ENCODE peak calls at places on chromosomes 1 and 21, in seven cellular contexts. One of them, this sample, is unnamed.

GRCh38 chr1:58441699-58442098 is 104.8 kb downstream of the OMA1 start:
- DNase-seq in HCT116: no peak
- DNase-seq in SK-N-SH: no peak
- DNase-seq in H1: no peak
- DNase-seq in K562: no peak
- DNase-seq in HepG2: no peak
- DNase-seq in GM12878: no peak
- DNase-seq in this sample: no peak

GRCh38 chr1:112991721-112992120 is 35.7 kb upstream of the SLC16A1 start:
- DNase-seq in HCT116: no peak
- DNase-seq in SK-N-SH: no peak
- DNase-seq in H1: no peak
- DNase-seq in K562: no peak
- DNase-seq in HepG2: no peak
- DNase-seq in GM12878: no peak
- DNase-seq in this sample: no peak

GRCh38 chr1:159940006-159940620 is 5.3 kb downstream of the IGSF9 start:
- DNase-seq in HCT116: no peak
- DNase-seq in SK-N-SH: no peak
- DNase-seq in H1: no peak
- DNase-seq in K562: no peak
- DNase-seq in HepG2: no peak
- DNase-seq in GM12878: no peak
- DNase-seq in this sample: no peak

GRCh38 chr1:11180342-11180744 is 8.8 kb upstream of the ANGPTL7 start:
- DNase-seq in HCT116: no peak
- DNase-seq in SK-N-SH: peak
- DNase-seq in H1: no peak
- DNase-seq in K562: no peak
- DNase-seq in HepG2: no peak
- DNase-seq in GM12878: no peak
- DNase-seq in this sample: no peak

GRCh38 chr1:56585985-56586384 is 6.6 kb upstream of the PLPP3 start:
- DNase-seq in HCT116: no peak
- DNase-seq in SK-N-SH: no peak
- DNase-seq in H1: no peak
- DNase-seq in K562: no peak
- DNase-seq in HepG2: no peak
- DNase-seq in GM12878: no peak
- DNase-seq in this sample: no peak

GRCh38 chr21:35257413-35257812 is 208.3 kb upstream of the RUNX1 start:
- DNase-seq in HCT116: peak
- DNase-seq in SK-N-SH: no peak
- DNase-seq in H1: no peak
- DNase-seq in K562: no peak
- DNase-seq in HepG2: no peak
- DNase-seq in GM12878: no peak
- DNase-seq in this sample: peak

GRCh38 chr1:231527586-231528174 is 789 bp upstream of the TSNAX start:
- DNase-seq in HCT116: no peak
- DNase-seq in SK-N-SH: no peak
- DNase-seq in H1: no peak
- DNase-seq in K562: no peak
- DNase-seq in HepG2: no peak
- DNase-seq in GM12878: no peak
- DNase-seq in this sample: no peak

GRCh38 chr1:8525291-8526275 is 207.7 kb downstream of the SLC45A1 start:
- DNase-seq in HCT116: peak
- DNase-seq in SK-N-SH: peak
- DNase-seq in H1: peak
- DNase-seq in K562: peak
- DNase-seq in HepG2: peak
- DNase-seq in GM12878: peak
- DNase-seq in this sample: peak

GRCh38 chr1:61124691-61125090 is 42.3 kb downstream of the NFIA start:
- DNase-seq in HCT116: no peak
- DNase-seq in SK-N-SH: no peak
- DNase-seq in H1: no peak
- DNase-seq in K562: no peak
- DNase-seq in HepG2: no peak
- DNase-seq in GM12878: no peak
- DNase-seq in this sample: no peak

GRCh38 chr21:35855463-35855862 is 204.9 kb downstream of the SETD4 start:
- DNase-seq in HCT116: no peak
- DNase-seq in SK-N-SH: no peak
- DNase-seq in H1: no peak
- DNase-seq in K562: no peak
- DNase-seq in HepG2: no peak
- DNase-seq in GM12878: no peak
- DNase-seq in this sample: no peak

GRCh38 chr1:42913426-42914091 is 45.1 kb downstream of the SLC2A1 start:
- DNase-seq in HCT116: peak
- DNase-seq in SK-N-SH: peak
- DNase-seq in H1: peak
- DNase-seq in K562: peak
- DNase-seq in HepG2: peak
- DNase-seq in GM12878: peak
- DNase-seq in this sample: peak

GRCh38 chr1:1664941-1665814 is 6.4 kb upstream of the CDK11B start:
- DNase-seq in HCT116: no peak
- DNase-seq in SK-N-SH: peak
- DNase-seq in H1: no peak
- DNase-seq in K562: no peak
- DNase-seq in HepG2: no peak
- DNase-seq in GM12878: no peak
- DNase-seq in this sample: no peak

GRCh38 chr21:42047821-42048613 is 23.1 kb upstream of the UMODL1 start:
- DNase-seq in HCT116: no peak
- DNase-seq in SK-N-SH: no peak
- DNase-seq in H1: no peak
- DNase-seq in K562: no peak
- DNase-seq in HepG2: no peak
- DNase-seq in GM12878: no peak
- DNase-seq in this sample: no peak

GRCh38 chr1:202090994-202091393 is 31.7 kb upstream of the GPR37L1 start:
- DNase-seq in HCT116: no peak
- DNase-seq in SK-N-SH: no peak
- DNase-seq in H1: no peak
- DNase-seq in K562: peak
- DNase-seq in HepG2: peak
- DNase-seq in GM12878: no peak
- DNase-seq in this sample: no peak

GRCh38 chr21:34282223-34282622 is 81.6 kb upstream of the KCNE2 start:
- DNase-seq in HCT116: no peak
- DNase-seq in SK-N-SH: no peak
- DNase-seq in H1: no peak
- DNase-seq in K562: no peak
- DNase-seq in HepG2: no peak
- DNase-seq in GM12878: no peak
- DNase-seq in this sample: no peak

GRCh38 chr1:206790502-206791250 is 18.4 kb upstream of the IL10 start:
- DNase-seq in HCT116: no peak
- DNase-seq in SK-N-SH: no peak
- DNase-seq in H1: no peak
- DNase-seq in K562: no peak
- DNase-seq in HepG2: no peak
- DNase-seq in GM12878: no peak
- DNase-seq in this sample: no peak

GRCh38 chr1:245337829-245338484 is 183.2 kb downstream of the KIF26B start:
- DNase-seq in HCT116: no peak
- DNase-seq in SK-N-SH: peak
- DNase-seq in H1: no peak
- DNase-seq in K562: peak
- DNase-seq in HepG2: no peak
- DNase-seq in GM12878: no peak
- DNase-seq in this sample: no peak

GRCh38 chr1:201408176-201408814 is 9.2 kb upstream of the LAD1 start:
- DNase-seq in HCT116: peak
- DNase-seq in SK-N-SH: peak
- DNase-seq in H1: peak
- DNase-seq in K562: peak
- DNase-seq in HepG2: peak
- DNase-seq in GM12878: no peak
- DNase-seq in this sample: peak

DNA sequence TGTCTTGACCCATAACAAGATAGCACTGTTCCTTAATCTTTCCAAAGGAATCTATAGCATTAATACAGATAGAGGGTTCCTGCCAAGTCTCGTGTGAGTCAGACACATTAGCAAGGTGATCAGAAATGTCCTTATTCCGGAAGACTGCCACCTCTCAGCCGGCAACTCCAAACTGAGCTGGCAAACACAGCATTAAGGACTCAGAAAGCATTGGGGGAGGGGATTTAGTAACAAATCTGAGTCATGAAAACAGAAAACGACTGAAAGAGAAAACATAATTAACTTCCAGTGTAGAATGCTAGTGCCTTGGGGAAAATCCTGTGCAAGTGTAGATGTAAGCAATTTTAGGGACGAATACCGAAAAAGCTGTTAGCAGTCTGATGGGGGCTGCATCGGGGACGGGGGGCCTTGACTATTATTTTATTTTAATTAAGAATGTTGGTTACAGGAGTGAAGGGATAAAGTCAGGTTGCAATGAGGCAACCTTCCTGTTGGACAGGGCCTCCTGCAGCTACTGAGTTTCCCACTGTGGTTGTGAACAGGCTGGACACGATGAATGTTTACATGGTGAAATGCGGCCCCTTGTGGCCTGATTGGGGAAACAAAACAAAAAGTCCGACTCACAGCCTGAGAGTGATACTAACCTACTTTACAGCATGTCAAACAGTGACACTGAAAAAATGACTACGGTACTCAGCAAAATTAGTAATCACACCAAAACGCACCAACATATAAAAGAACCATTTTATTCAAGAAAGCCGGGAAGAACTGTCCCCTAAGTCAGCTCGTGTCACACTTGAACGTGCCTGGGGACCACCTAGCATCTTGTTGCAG is 20.7 kb downstream of the MIS18A start:
- DNase-seq in HCT116: peak
- DNase-seq in SK-N-SH: peak
- DNase-seq in H1: peak
- DNase-seq in K562: peak
- DNase-seq in HepG2: peak
- DNase-seq in GM12878: no peak
- DNase-seq in this sample: peak
- TF ChIP-seq POLR2AphosphoS5 in HCT116: no peak
- TF ChIP-seq POLR2AphosphoS5 in SK-N-SH: no peak
- TF ChIP-seq POLR2AphosphoS5 in H1: no peak
- TF ChIP-seq POLR2AphosphoS5 in K562: no peak
- TF ChIP-seq POLR2AphosphoS5 in HepG2: no peak
- TF ChIP-seq POLR2AphosphoS5 in GM12878: no peak
- TF ChIP-seq POLR2AphosphoS5 in this sample: no peak

GRCh38 chr1:90899263-90899662 is 122.6 kb downstream of the ZNF644 start:
- DNase-seq in HCT116: no peak
- DNase-seq in SK-N-SH: no peak
- DNase-seq in H1: no peak
- DNase-seq in K562: no peak
- DNase-seq in HepG2: no peak
- DNase-seq in GM12878: no peak
- DNase-seq in this sample: no peak

DNA sequence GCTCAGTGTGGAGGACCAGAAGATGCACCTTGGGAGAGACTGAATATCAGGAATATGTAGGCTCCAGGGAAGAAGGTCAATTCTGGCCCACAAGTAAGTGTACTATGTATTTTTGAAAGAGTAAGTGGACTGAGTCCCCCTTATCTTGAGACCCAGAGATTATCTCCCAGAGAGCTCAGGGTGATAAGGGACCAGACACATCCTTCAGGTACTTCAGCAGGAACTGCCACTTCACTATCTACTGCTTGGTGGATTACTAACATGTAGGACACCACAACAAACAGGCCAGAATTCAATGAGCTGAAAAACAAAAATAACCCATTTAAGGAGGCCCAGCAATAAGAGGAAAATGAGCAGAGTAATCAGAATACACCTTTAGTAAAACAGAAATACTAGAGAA is 119.2 kb downstream of the ZNF644 start:
- DNase-seq in HCT116: no peak
- DNase-seq in SK-N-SH: no peak
- DNase-seq in H1: no peak
- DNase-seq in K562: no peak
- DNase-seq in HepG2: no peak
- DNase-seq in GM12878: no peak
- DNase-seq in this sample: no peak
- TF ChIP-seq SIN3A in HCT116: no peak
- TF ChIP-seq SIN3A in SK-N-SH: no peak
- TF ChIP-seq SIN3A in H1: no peak
- TF ChIP-seq SIN3A in K562: no peak
- TF ChIP-seq SIN3A in HepG2: no peak
- TF ChIP-seq SIN3A in GM12878: no peak
- TF ChIP-seq SIN3A in this sample: no peak

GRCh38 chr1:7069888-7070287 is 284.6 kb downstream of the CAMTA1 start:
- DNase-seq in HCT116: no peak
- DNase-seq in SK-N-SH: peak
- DNase-seq in H1: peak
- DNase-seq in K562: no peak
- DNase-seq in HepG2: no peak
- DNase-seq in GM12878: no peak
- DNase-seq in this sample: no peak

GRCh38 chr1:7068552-7068951 is 283.3 kb downstream of the CAMTA1 start:
- DNase-seq in HCT116: no peak
- DNase-seq in SK-N-SH: no peak
- DNase-seq in H1: no peak
- DNase-seq in K562: no peak
- DNase-seq in HepG2: no peak
- DNase-seq in GM12878: no peak
- DNase-seq in this sample: no peak

GRCh38 chr1:7070389-7071029 is 285.3 kb downstream of the CAMTA1 start:
- DNase-seq in HCT116: peak
- DNase-seq in SK-N-SH: peak
- DNase-seq in H1: peak
- DNase-seq in K562: peak
- DNase-seq in HepG2: peak
- DNase-seq in GM12878: peak
- DNase-seq in this sample: peak
- H3K4me3 ChIP-seq in HCT116: no peak
- H3K4me3 ChIP-seq in SK-N-SH: no peak
- H3K4me3 ChIP-seq in H1: peak
- H3K4me3 ChIP-seq in K562: no peak
- H3K4me3 ChIP-seq in HepG2: no peak
- H3K4me3 ChIP-seq in GM12878: no peak
- H3K4me3 ChIP-seq in this sample: no peak

GRCh38 chr1:154221815-154222081 is 993 bp downstream of the UBAP2L start:
- DNase-seq in HCT116: no peak
- DNase-seq in SK-N-SH: no peak
- DNase-seq in H1: no peak
- DNase-seq in K562: no peak
- DNase-seq in HepG2: peak
- DNase-seq in GM12878: no peak
- DNase-seq in this sample: no peak

GRCh38 chr1:154218545-154218944 is 2.2 kb upstream of the UBAP2L start:
- DNase-seq in HCT116: no peak
- DNase-seq in SK-N-SH: no peak
- DNase-seq in H1: no peak
- DNase-seq in K562: no peak
- DNase-seq in HepG2: no peak
- DNase-seq in GM12878: no peak
- DNase-seq in this sample: no peak

GRCh38 chr1:154219511-154219910 is 1.2 kb upstream of the UBAP2L start:
- DNase-seq in HCT116: no peak
- DNase-seq in SK-N-SH: no peak
- DNase-seq in H1: no peak
- DNase-seq in K562: no peak
- DNase-seq in HepG2: peak
- DNase-seq in GM12878: no peak
- DNase-seq in this sample: no peak

GRCh38 chr1:154220970-154221814 is 437 bp downstream of the UBAP2L start:
- DNase-seq in HCT116: no peak
- DNase-seq in SK-N-SH: peak
- DNase-seq in H1: no peak
- DNase-seq in K562: peak
- DNase-seq in HepG2: no peak
- DNase-seq in GM12878: no peak
- DNase-seq in this sample: no peak

GRCh38 chr1:154220071-154220969 is at the start of gene UBAP2L:
- DNase-seq in HCT116: peak
- DNase-seq in SK-N-SH: peak
- DNase-seq in H1: peak
- DNase-seq in K562: peak
- DNase-seq in HepG2: peak
- DNase-seq in GM12878: peak
- DNase-seq in this sample: peak
- TF ChIP-seq POLR2AphosphoS5 in HCT116: peak
- TF ChIP-seq POLR2AphosphoS5 in SK-N-SH: peak
- TF ChIP-seq POLR2AphosphoS5 in H1: peak
- TF ChIP-seq POLR2AphosphoS5 in K562: peak
- TF ChIP-seq POLR2AphosphoS5 in HepG2: peak
- TF ChIP-seq POLR2AphosphoS5 in GM12878: peak
- TF ChIP-seq POLR2AphosphoS5 in this sample: peak